ENCODE peak calls at places on chromosomes 11 and 22, in ten cellular contexts. M is SW480; T is Calu3; L is activated naive CD8-positive, alpha-beta T cell treated with anti-CD3 and anti-CD28 coated beads, Interleukin-2, amount 50 U/mL, for 24 hours; Y is lung; Z is HAP-1; N is glutamatergic neuron; G is DMS79; C is sigmoid colon; O is iPS-NIHi11. D is an unnamed sample.

GRCh38 chr11:78291754-78292108 is 103.0 kb downstream of the USP35 start:
- DNase-seq in C (no peak), Z (no peak), G (no peak), N (no peak), O (no peak), Y (no peak), M (no peak), T (no peak), L (no peak), D (no peak)

GRCh38 chr11:94939346-94939745 is 34.0 kb downstream of the CWC15 start:
- DNase-seq in L (no peak), C (no peak), N (no peak), G (no peak), O (no peak), M (no peak), Y (no peak), Z (no peak), T (no peak), D (no peak)

GRCh38 chr11:67584205-67584880 is 731 bp downstream of the GSTP1 start:
- DNase-seq in L (peak), O (peak), N (peak), T (peak), Y (peak), M (peak), C (peak), G (peak), Z (peak), D (no peak)

GRCh38 chr11:30172872-30173271 is 57.9 kb upstream of the FSHB start:
- DNase-seq in M (no peak), N (no peak), L (no peak), G (no peak), T (no peak), O (no peak), C (no peak), Z (peak), Y (no peak), D (no peak)

GRCh38 chr11:2442554-2442953 is 1.8 kb downstream of the TRPM5 start:
- DNase-seq in C (no peak), M (no peak), L (no peak), O (no peak), N (no peak), T (no peak), Y (no peak), Z (no peak), G (no peak), D (no peak)

GRCh38 chr11:91299980-91300379 is 924.6 kb upstream of the FAT3 start:
- DNase-seq in N (no peak), O (no peak), L (no peak), Z (no peak), M (no peak), C (no peak), Y (no peak), G (no peak), T (peak), D (no peak)

GRCh38 chr11:78209478-78209877 is 20.8 kb downstream of the USP35 start:
- DNase-seq in C (peak), O (no peak), M (no peak), T (no peak), G (no peak), Z (no peak), Y (no peak), N (no peak), L (no peak), D (no peak)

GRCh38 chr11:127862406-127862805 is 725.0 kb downstream of the ETS1 start:
- DNase-seq in M (peak), C (no peak), N (no peak), Y (no peak), G (no peak), L (no peak), O (no peak), Z (no peak), T (no peak), D (no peak)

GRCh38 chr11:46249103-46249942 is 28.1 kb upstream of the CREB3L1 start:
- DNase-seq in M (no peak), T (no peak), L (no peak), N (no peak), C (no peak), G (no peak), O (no peak), Z (no peak), Y (no peak), D (no peak)

GRCh38 chr11:75664366-75664765 is 4.5 kb downstream of the MAP6 start:
- DNase-seq in Z (no peak), O (no peak), G (no peak), T (no peak), Y (no peak), N (no peak), M (no peak), C (no peak), L (no peak), D (no peak)

GRCh38 chr22:25497269-25497668 is 67.2 kb upstream of the GRK3 start:
- DNase-seq in L (no peak), T (no peak), N (no peak), Z (no peak), Y (no peak), M (no peak), C (no peak), O (no peak), G (no peak), D (no peak)

GRCh38 chr11:18105802-18106574 is at the start of gene SAAL1:
- DNase-seq in T (peak), N (peak), Z (peak), C (peak), G (peak), Y (peak), L (peak), O (peak), M (peak), D (peak)

GRCh38 chr11:34984514-34984913 is 68.1 kb downstream of the PDHX start:
- DNase-seq in Y (no peak), G (no peak), N (no peak), C (no peak), Z (no peak), M (no peak), T (no peak), O (no peak), L (no peak), D (no peak)

GRCh38 chr11:103007521-103007920 is 52.0 kb upstream of the MMP13 start:
- DNase-seq in G (no peak), O (no peak), Y (no peak), N (no peak), L (no peak), Z (no peak), C (no peak), M (no peak), T (no peak), D (no peak)

GRCh38 chr11:89184021-89184420 is 6.3 kb downstream of the TYR start:
- DNase-seq in L (no peak), Y (no peak), T (no peak), O (no peak), C (no peak), N (no peak), M (no peak), Z (no peak), G (no peak), D (no peak)

GRCh38 chr11:35735411-35735810 is 72.8 kb downstream of the TRIM44 start:
- DNase-seq in Z (no peak), M (no peak), G (no peak), L (no peak), T (no peak), Y (no peak), C (no peak), O (no peak), N (no peak), D (no peak)

GRCh38 chr11:129917231-129917630 is 21.9 kb upstream of the NFRKB start:
- DNase-seq in T (no peak), O (no peak), G (no peak), N (no peak), Y (no peak), C (no peak), M (no peak), Z (no peak), L (no peak), D (no peak)

GRCh38 chr11:100675115-100675650 is 11.9 kb upstream of the ARHGAP42 start:
- DNase-seq in Z (no peak), L (no peak), O (no peak), M (no peak), C (no peak), G (no peak), Y (no peak), T (no peak), N (no peak), D (no peak)

GRCh38 chr22:49521787-49522224 is 305.9 kb downstream of the BRD1 start:
- DNase-seq in M (no peak), L (no peak), O (no peak), T (no peak), C (peak), Y (no peak), G (no peak), Z (no peak), N (no peak), D (no peak)

GRCh38 chr11:395866-396265 is 1.9 kb downstream of the PKP3 start:
- DNase-seq in L (no peak), Y (no peak), M (no peak), Z (no peak), C (no peak), G (no peak), O (no peak), N (no peak), T (no peak), D (no peak)

GRCh38 chr22:46812034-46812605 is 49.7 kb downstream of the TBC1D22A start:
- DNase-seq in M (no peak), L (no peak), O (no peak), G (no peak), Y (no peak), Z (no peak), T (no peak), C (no peak), N (no peak), D (no peak)

D was measured in HepG2.